ENCODE peak calls at places on chromosomes 2 and 18, in ten cellular contexts. O is CD8-positive, alpha-beta memory T cell; Y is mammary epithelial cell; U is sigmoid colon; J is stomach; C is thyroid gland; V is HCT116; I is AG04450; K is upper lobe of left lung; E is cardiac muscle cell. W is an unnamed sample. For H3K27me3, the result is how much of the 10 kb centered on the place peaks cover.

GRCh38 chr18:11995445-11996189 is 14.3 kb downstream of the IMPA2 start:
- DNase-seq in O (peak), Y (peak), U (peak), J (peak), C (peak), V (peak), I (peak), K (no peak), E (peak), W (peak)

GRCh38 chr2:120864981-120865380 is 129.3 kb downstream of the GLI2 start:
- DNase-seq in O (no peak), Y (no peak), U (peak), J (no peak), C (no peak), V (no peak), I (no peak), K (no peak), E (no peak), W (no peak)

GRCh38 chr2:195312662-195313061 is 344.4 kb upstream of the SLC39A10 start:
- DNase-seq in O (no peak), Y (no peak), U (no peak), J (no peak), C (no peak), V (no peak), I (no peak), K (no peak), E (peak), W (no peak)

GRCh38 chr2:143646271-143646670 is 517.1 kb downstream of the ARHGAP15 start:
- DNase-seq in O (no peak), Y (no peak), U (no peak), J (no peak), C (no peak), V (no peak), I (no peak), K (no peak), E (no peak), W (no peak)

GRCh38 chr2:189002079-189002478 is 27.9 kb downstream of the COL3A1 start:
- DNase-seq in O (no peak), Y (peak), U (no peak), J (no peak), C (no peak), V (peak), I (no peak), K (no peak), E (peak), W (no peak)

GRCh38 chr2:66679422-66679821 is 244.5 kb downstream of the MEIS1 start:
- DNase-seq in O (no peak), Y (no peak), U (no peak), J (no peak), C (no peak), V (no peak), I (no peak), K (no peak), E (no peak), W (no peak)

GRCh38 chr2:199458806-199459285 is 1.1 kb upstream of the SATB2 start:
- DNase-seq in O (no peak), Y (peak), U (no peak), J (no peak), C (peak), V (no peak), I (no peak), K (peak), E (peak), W (no peak)

GRCh38 chr18:72941001-72941400 is 73.2 kb upstream of the NETO1 start:
- DNase-seq in O (no peak), Y (peak), U (no peak), J (no peak), C (no peak), V (no peak), I (no peak), K (no peak), E (no peak), W (no peak)

GRCh38 chr2:191231995-191232394 is 13.2 kb upstream of the MYO1B start:
- DNase-seq in O (no peak), Y (no peak), U (no peak), J (no peak), C (no peak), V (no peak), I (no peak), K (no peak), E (peak), W (no peak)

GRCh38 chr18:45839415-45840395 is 14.2 kb downstream of the SIGLEC15 start:
- DNase-seq in O (peak), Y (peak), U (no peak), J (peak), C (peak), V (peak), I (peak), K (no peak), E (peak), W (peak)

GRCh38 chr2:205850172-205850571 is 167.9 kb downstream of the NRP2 start:
- DNase-seq in O (no peak), Y (no peak), U (no peak), J (no peak), C (no peak), V (no peak), I (no peak), K (no peak), E (no peak), W (no peak)

GRCh38 chr2:226615891-226616290 is 183.7 kb downstream of the IRS1 start:
- DNase-seq in O (no peak), Y (no peak), U (no peak), J (no peak), C (no peak), V (no peak), I (no peak), K (no peak), E (no peak), W (peak)

GRCh38 chr2:108918941-108919341 is 70.1 kb downstream of the EDAR start:
- DNase-seq in O (no peak), Y (no peak), U (peak), J (peak), C (no peak), V (no peak), I (no peak), K (no peak), E (no peak), W (peak)

GRCh38 chr2:126836761-126837679 is 61.7 kb upstream of the TEX51 start:
- DNase-seq in O (no peak), Y (no peak), U (peak), J (no peak), C (no peak), V (no peak), I (no peak), K (no peak), E (no peak), W (no peak)

GRCh38 chr2:141641462-141641861 is 489.4 kb downstream of the LRP1B start:
- DNase-seq in O (no peak), Y (peak), U (no peak), J (no peak), C (no peak), V (no peak), I (no peak), K (no peak), E (peak), W (no peak)

GRCh38 chr2:128275498-128276045 is 43.1 kb downstream of the HS6ST1 start:
- DNase-seq in O (peak), Y (no peak), U (peak), J (no peak), C (no peak), V (no peak), I (no peak), K (no peak), E (no peak), W (no peak)

GRCh38 chr2:72539145-72539552 is 286.7 kb downstream of the EXOC6B start:
- DNase-seq in O (no peak), Y (peak), U (no peak), J (no peak), C (no peak), V (no peak), I (no peak), K (no peak), E (peak), W (no peak)

GRCh38 chr2:112749755-112750559 is 14.5 kb downstream of the CKAP2L start:
- DNase-seq in O (peak), Y (peak), U (peak), J (peak), C (peak), V (no peak), I (peak), K (peak), E (peak), W (peak)

GRCh38 chr2:127277028-127277427 is 16.9 kb downstream of the ERCC3 start:
- DNase-seq in O (no peak), Y (no peak), U (no peak), J (no peak), C (no peak), V (no peak), I (no peak), K (no peak), E (no peak), W (no peak)

GRCh38 chr2:168519534-168520308 is 63.6 kb downstream of the CERS6 start:
- DNase-seq in O (no peak), Y (peak), U (no peak), J (no peak), C (no peak), V (no peak), I (no peak), K (no peak), E (peak), W (no peak)

GRCh38 chr2:28300921-28301341 is 91.7 kb upstream of the FOSL2 start:
- DNase-seq in O (no peak), Y (no peak), U (peak), J (no peak), C (no peak), V (no peak), I (peak), K (no peak), E (peak), W (no peak)

GRCh38 chr18:64275593-64276309 is 126.9 kb upstream of the LINC00305 start:
- DNase-seq in O (no peak), Y (no peak), U (no peak), J (no peak), C (no peak), V (no peak), I (no peak), K (no peak), E (no peak), W (no peak)

GRCh38 chr2:113282747-113283533 is 4.2 kb upstream of the PAX8 start:
- DNase-seq in O (no peak), Y (peak), U (no peak), J (peak), C (peak), V (peak), I (no peak), K (peak), E (peak), W (peak)

GRCh38 chr2:209391776-209392401 is 32.0 kb upstream of the MAP2 start:
- DNase-seq in O (no peak), Y (peak), U (no peak), J (no peak), C (no peak), V (no peak), I (no peak), K (no peak), E (peak), W (no peak)

GRCh38 chr2:59076079-59076619 is 835.0 kb upstream of the FANCL start:
- DNase-seq in O (no peak), Y (no peak), U (no peak), J (no peak), C (no peak), V (no peak), I (no peak), K (no peak), E (no peak), W (no peak)

GRCh38 chr18:78561757-78562445 is 417.7 kb upstream of the SALL3 start:
- DNase-seq in O (no peak), Y (no peak), U (no peak), J (no peak), C (no peak), V (no peak), I (no peak), K (peak), E (no peak), W (no peak)

GRCh38 chr2:67514515-67514914 is 117.4 kb downstream of the ETAA1 start:
- DNase-seq in O (no peak), Y (no peak), U (no peak), J (no peak), C (no peak), V (no peak), I (peak), K (no peak), E (no peak), W (no peak)

GRCh38 chr2:223415071-223415470 is 187.1 kb downstream of the SCG2 start:
- DNase-seq in O (no peak), Y (no peak), U (no peak), J (no peak), C (no peak), V (no peak), I (no peak), K (no peak), E (no peak), W (no peak)

GRCh38 chr2:223469270-223470057 is 132.7 kb downstream of the SCG2 start:
- DNase-seq in O (no peak), Y (peak), U (peak), J (no peak), C (no peak), V (no peak), I (peak), K (no peak), E (peak), W (no peak)

GRCh38 chr18:50009772-50010171 is 185.2 kb downstream of the MYO5B start:
- DNase-seq in O (peak), Y (peak), U (no peak), J (peak), C (peak), V (peak), I (no peak), K (no peak), E (peak), W (peak)

GRCh38 chr2:14261771-14262170 is 370.7 kb upstream of the LRATD1 start:
- DNase-seq in O (no peak), Y (no peak), U (no peak), J (no peak), C (no peak), V (no peak), I (no peak), K (no peak), E (no peak), W (no peak)
- H3K27me3 ChIP-seq in O (under half), Y (under half), U (under half), J (under half), C (under half), V (under half), I (under half), K (under half), E (under half), W (under half)

GRCh38 chr2:173652311-173652710 is 297.6 kb downstream of the CDCA7 start:
- DNase-seq in O (no peak), Y (peak), U (no peak), J (no peak), C (no peak), V (peak), I (peak), K (no peak), E (peak), W (no peak)
- H3K27ac ChIP-seq in O (no peak), Y (peak), U (no peak), J (peak), C (no peak), V (peak), I (peak), K (no peak), E (no peak), W (no peak)

GRCh38 chr2:180463608-180464007 is 456.5 kb upstream of the CWC22 start:
- DNase-seq in O (no peak), Y (peak), U (no peak), J (no peak), C (no peak), V (no peak), I (no peak), K (no peak), E (no peak), W (no peak)
- H3K27me3 ChIP-seq in O (under half), Y (under half), U (under half), J (under half), C (under half), V (under half), I (under half), K (under half), E (under half), W (under half)

GRCh38 chr2:172204762-172205161 is 102.1 kb upstream of the DLX2 start:
- DNase-seq in O (no peak), Y (no peak), U (no peak), J (no peak), C (no peak), V (no peak), I (no peak), K (no peak), E (no peak), W (no peak)

GRCh38 chr2:172211507-172211906 is 108.8 kb upstream of the DLX2 start:
- DNase-seq in O (no peak), Y (peak), U (no peak), J (no peak), C (no peak), V (no peak), I (no peak), K (no peak), E (peak), W (no peak)

GRCh38 chr2:172207916-172208315 is 105.2 kb upstream of the DLX2 start:
- DNase-seq in O (no peak), Y (no peak), U (no peak), J (no peak), C (no peak), V (no peak), I (no peak), K (no peak), E (no peak), W (peak)

GRCh38 chr2:172210599-172210998 is 107.9 kb upstream of the DLX2 start:
- DNase-seq in O (no peak), Y (no peak), U (no peak), J (no peak), C (no peak), V (no peak), I (no peak), K (no peak), E (no peak), W (no peak)

GRCh38 chr2:172208881-172209325 is 106.2 kb upstream of the DLX2 start:
- DNase-seq in O (no peak), Y (peak), U (no peak), J (no peak), C (no peak), V (no peak), I (no peak), K (no peak), E (peak), W (no peak)
- H3K27ac ChIP-seq in O (no peak), Y (peak), U (no peak), J (no peak), C (no peak), V (no peak), I (peak), K (no peak), E (no peak), W (no peak)

GRCh38 chr2:218071218-218071937 is 2.3 kb downstream of the RUFY4 start:
- DNase-seq in O (no peak), Y (no peak), U (no peak), J (no peak), C (no peak), V (no peak), I (no peak), K (no peak), E (no peak), W (no peak)
- H3K27me3 ChIP-seq in O (under half), Y (under half), U (under half), J (under half), C (under half), V (under half), I (half or more), K (under half), E (under half), W (under half)

GRCh38 chr2:96539215-96539920 is 2.8 kb downstream of the ARID5A start:
- DNase-seq in O (no peak), Y (no peak), U (no peak), J (no peak), C (no peak), V (no peak), I (no peak), K (no peak), E (no peak), W (no peak)
- H3K27ac ChIP-seq in O (peak), Y (no peak), U (peak), J (peak), C (peak), V (no peak), I (no peak), K (peak), E (no peak), W (peak)

W was measured in small intestine.